ENCODE peak calls at places on chromosome 5, in eight cellular contexts. M, W, L, E, S, N, G and A are unnamed samples.

GRCh38 chr5:35821513-35821912 is 35.2 kb upstream of the IL7R start:
- DNase-seq in G (no peak), S (no peak), W (no peak), E (no peak), M (no peak), N (no peak), L (no peak), A (no peak)

GRCh38 chr5:88647901-88648300 is 235.1 kb downstream of the MEF2C start:
- DNase-seq in E (no peak), M (no peak), G (no peak), L (no peak), S (no peak), N (no peak), W (no peak), A (no peak)

GRCh38 chr5:59161206-59162105 is 578.6 kb downstream of the RAB3C start:
- DNase-seq in S (no peak), E (no peak), G (no peak), M (no peak), L (no peak), N (no peak), W (no peak), A (no peak)

GRCh38 chr5:168843277-168843997 is 264.3 kb upstream of the PANK3 start:
- DNase-seq in W (no peak), L (no peak), G (no peak), M (no peak), S (no peak), N (no peak), E (no peak), A (no peak)

GRCh38 chr5:15995206-15996052 is 184.2 kb downstream of the MARCHF11 start:
- DNase-seq in S (no peak), L (peak; percentile 20), W (peak; percentile 47), G (no peak), N (peak; percentile 36), M (no peak), E (peak; percentile 42), A (no peak)

GRCh38 chr5:103295871-103296270 is 37.3 kb downstream of the MACIR start:
- DNase-seq in W (no peak), G (no peak), E (no peak), L (no peak), N (no peak), S (no peak), M (no peak), A (no peak)

GRCh38 chr5:35826056-35826455 is 30.6 kb upstream of the IL7R start:
- DNase-seq in W (no peak), G (no peak), S (no peak), L (no peak), E (no peak), N (no peak), M (no peak), A (no peak)

GRCh38 chr5:53424691-53425597 is 55.5 kb upstream of the FST start:
- DNase-seq in L (no peak), G (no peak), E (no peak), W (no peak), N (no peak), S (peak; percentile 75), M (no peak), A (no peak)

GRCh38 chr5:16427572-16427971 is 38.0 kb downstream of the ZNF622 start:
- DNase-seq in W (no peak), S (no peak), L (no peak), M (no peak), G (no peak), E (no peak), N (no peak), A (no peak)

GRCh38 chr5:36744678-36745659 is 131.6 kb upstream of the NIPBL start:
- DNase-seq in M (no peak), G (no peak), L (peak; percentile 76), S (peak; percentile 93), N (no peak), W (peak; percentile 67), E (no peak), A (peak; percentile 38)

GRCh38 chr5:6506631-6507030 is 58.0 kb downstream of the UBE2QL1 start:
- DNase-seq in E (no peak), W (no peak), S (no peak), M (no peak), L (no peak), N (no peak), G (no peak), A (no peak)

GRCh38 chr5:174371600-174372094 is 326.1 kb downstream of the NSG2 start:
- DNase-seq in L (no peak), W (peak; percentile 11), M (no peak), S (peak; percentile 52), G (no peak), E (no peak), N (peak; percentile 70), A (no peak)

GRCh38 chr5:14726066-14726838 is 61.7 kb downstream of the OTULIN start:
- DNase-seq in E (no peak), M (no peak), N (no peak), S (peak; percentile 30), L (no peak), W (peak; percentile 53), G (no peak), A (no peak)

GRCh38 chr5:135069895-135070657 is 36.0 kb upstream of the PITX1 start:
- DNase-seq in M (no peak), S (no peak), L (no peak), N (no peak), E (no peak), G (no peak), W (no peak), A (no peak)

GRCh38 chr5:95923918-95924559 is 37.6 kb downstream of the ELL2 start:
- DNase-seq in N (no peak), W (no peak), G (no peak), E (peak; percentile 16), M (no peak), L (no peak), S (no peak), A (no peak)